ENCODE peak calls at places on chromosomes 1 and 21, in ten cellular contexts. B, J, C, Q, H, M, T, W, Y and N are unnamed samples.

GRCh38 chr1:96313216-96313615 is 408.4 kb upstream of the PTBP2 start:
- DNase-seq in Q (no peak), J (no peak), T (no peak), Y (peak), M (no peak), C (no peak), H (peak), W (no peak), B (no peak), N (no peak)

GRCh38 chr1:37519613-37520012 is 5.0 kb upstream of the MEAF6 start:
- DNase-seq in M (no peak), T (no peak), Q (no peak), H (no peak), J (no peak), C (no peak), W (peak), Y (no peak), B (no peak), N (no peak)

GRCh38 chr1:160427625-160428024 is 27.3 kb downstream of the VANGL2 start:
- DNase-seq in M (no peak), H (no peak), W (no peak), Q (no peak), Y (no peak), J (no peak), B (no peak), C (no peak), T (no peak), N (no peak)

GRCh38 chr1:28926629-28927441 is 12.5 kb downstream of the EPB41 start:
- DNase-seq in M (peak), W (no peak), J (no peak), Y (no peak), B (peak), C (no peak), Q (peak), H (no peak), T (peak), N (peak)

GRCh38 chr21:45592626-45593134 is 50.4 kb upstream of the SLC19A1 start:
- DNase-seq in T (no peak), Q (no peak), J (no peak), Y (no peak), H (no peak), W (peak), B (no peak), M (no peak), C (no peak), N (no peak)

GRCh38 chr1:33086384-33086850 is 5.5 kb downstream of the AZIN2 start:
- DNase-seq in T (peak), Y (peak), Q (no peak), W (peak), M (no peak), J (peak), C (peak), H (peak), B (peak), N (peak)

GRCh38 chr1:41837691-41838090 is 81.0 kb downstream of the HIVEP3 start:
- DNase-seq in C (no peak), Y (no peak), M (no peak), Q (no peak), J (no peak), T (no peak), B (no peak), W (no peak), H (no peak), N (no peak)

GRCh38 chr1:208387908-208388756 is 143.9 kb upstream of the PLXNA2 start:
- DNase-seq in Q (no peak), B (no peak), J (no peak), T (no peak), Y (no peak), M (no peak), H (no peak), W (no peak), C (no peak), N (no peak)